ENCODE peak calls at places on chromosomes 7 and 10, in five cellular contexts. C, I, T, M and P are unnamed samples.

GRCh38 chr7:9900339-9900738 is 1073.3 kb upstream of the PHF14 start:
- DNase-seq in C (no peak), I (no peak), T (no peak), M (no peak), P (no peak)

GRCh38 chr7:70154521-70155180 is 556.4 kb downstream of the AUTS2 start:
- DNase-seq in C (no peak), I (no peak), T (no peak), M (no peak), P (no peak)

GRCh38 chr10:69421611-69422308 is 5.0 kb upstream of the TACR2 start:
- DNase-seq in C (no peak), I (no peak), T (no peak), M (peak; percentile 41), P (peak; percentile 63)

GRCh38 chr7:142711722-142712616 is 37.3 kb upstream of the PRSS1 start:
- DNase-seq in C (no peak), I (peak; percentile 46), T (no peak), M (peak; percentile 19), P (no peak)

GRCh38 chr7:157837561-157837960 is 500.8 kb downstream of the DNAJB6 start:
- DNase-seq in C (no peak), I (no peak), T (no peak), M (no peak), P (peak; percentile 53)

GRCh38 chr7:102415685-102416225 is 17.6 kb upstream of the ORAI2 start:
- DNase-seq in C (no peak), I (peak; percentile 75), T (no peak), M (no peak), P (peak; percentile 92)

GRCh38 chr7:76048668-76048988 is 722 bp downstream of the MDH2 start:
- DNase-seq in C (no peak), I (no peak), T (no peak), M (no peak), P (no peak)

GRCh38 chr7:120742370-120742769 is 115.6 kb downstream of the TSPAN12 start:
- DNase-seq in C (no peak), I (no peak), T (no peak), M (no peak), P (no peak)

GRCh38 chr7:4794591-4795350 is 19.3 kb downstream of the AP5Z1 start:
- DNase-seq in C (no peak), I (no peak), T (no peak), M (no peak), P (no peak)

GRCh38 chr10:53422223-53422888 is 649.8 kb upstream of the MBL2 start:
- DNase-seq in C (no peak), I (no peak), T (no peak), M (no peak), P (no peak)

GRCh38 chr10:18196806-18197550 is 56.8 kb downstream of the CACNB2 start:
- DNase-seq in C (no peak), I (no peak), T (no peak), M (peak; percentile 33), P (no peak)

GRCh38 chr10:106540606-106541005 is 623.9 kb downstream of the SORCS1 start:
- DNase-seq in C (no peak), I (no peak), T (no peak), M (peak; percentile 13), P (no peak)

GRCh38 chr7:36075561-36075960 is 77.5 kb upstream of the EEPD1 start:
- DNase-seq in C (no peak), I (no peak), T (no peak), M (no peak), P (no peak)

GRCh38 chr7:96548664-96549063 is 161.0 kb downstream of the SEM1 start:
- DNase-seq in C (no peak), I (no peak), T (peak; percentile 50), M (no peak), P (no peak)

GRCh38 chr10:46229144-46229563 is 57.6 kb upstream of the ANTXRL start:
- DNase-seq in C (no peak), I (peak; percentile 15), T (no peak), M (no peak), P (peak; percentile 39)

GRCh38 chr10:43221419-43222293 is 45.2 kb downstream of the RASGEF1A start:
- DNase-seq in C (peak; percentile 8), I (no peak), T (peak; percentile 22), M (no peak), P (peak; percentile 72)

GRCh38 chr10:117544729-117545140 is 2.2 kb downstream of the EMX2 start:
- DNase-seq in C (peak; percentile 46), I (no peak), T (no peak), M (no peak), P (no peak)

GRCh38 chr7:132653364-132653930 is 77.2 kb upstream of the PLXNA4 start:
- DNase-seq in C (no peak), I (no peak), T (no peak), M (no peak), P (peak; percentile 78)

GRCh38 chr7:148672041-148672440 is 26.7 kb upstream of the CUL1 start:
- DNase-seq in C (no peak), I (no peak), T (no peak), M (no peak), P (no peak)

GRCh38 chr10:71333154-71333887 is 14.3 kb downstream of the SLC29A3 start:
- DNase-seq in C (no peak), I (no peak), T (no peak), M (no peak), P (no peak)

GRCh38 chr7:1028775-1029636 is 15.3 kb upstream of the GPR146 start:
- DNase-seq in C (peak; percentile 88), I (peak; percentile 56), T (peak; percentile 87), M (peak; percentile 95), P (peak; percentile 88)

GRCh38 chr10:102612964-102613275 is 31.4 kb upstream of the TRIM8 start:
- DNase-seq in C (no peak), I (peak; percentile 34), T (no peak), M (no peak), P (peak; percentile 66)

GRCh38 chr10:95536017-95536416 is 25.2 kb downstream of the SORBS1 start:
- DNase-seq in C (no peak), I (no peak), T (no peak), M (no peak), P (no peak)

GRCh38 chr10:72086466-72087391 is 1.6 kb downstream of the SPOCK2 start:
- DNase-seq in C (no peak), I (peak; percentile 91), T (peak; percentile 45), M (peak; percentile 19), P (peak; percentile 96)

GRCh38 chr10:23197416-23197861 is 5.3 kb downstream of the PTF1A start:
- DNase-seq in C (no peak), I (no peak), T (no peak), M (no peak), P (no peak)

GRCh38 chr10:75397571-75397921 is 4.0 kb downstream of the ZNF503 start:
- DNase-seq in C (peak; percentile 44), I (no peak), T (no peak), M (no peak), P (no peak)

GRCh38 chr7:44411306-44411705 is 79.2 kb downstream of the NUDCD3 start:
- DNase-seq in C (no peak), I (no peak), T (no peak), M (no peak), P (no peak)

GRCh38 chr7:81627565-81628287 is 142.1 kb downstream of the HGF start:
- DNase-seq in C (no peak), I (no peak), T (no peak), M (peak; percentile 93), P (no peak)

DNA sequence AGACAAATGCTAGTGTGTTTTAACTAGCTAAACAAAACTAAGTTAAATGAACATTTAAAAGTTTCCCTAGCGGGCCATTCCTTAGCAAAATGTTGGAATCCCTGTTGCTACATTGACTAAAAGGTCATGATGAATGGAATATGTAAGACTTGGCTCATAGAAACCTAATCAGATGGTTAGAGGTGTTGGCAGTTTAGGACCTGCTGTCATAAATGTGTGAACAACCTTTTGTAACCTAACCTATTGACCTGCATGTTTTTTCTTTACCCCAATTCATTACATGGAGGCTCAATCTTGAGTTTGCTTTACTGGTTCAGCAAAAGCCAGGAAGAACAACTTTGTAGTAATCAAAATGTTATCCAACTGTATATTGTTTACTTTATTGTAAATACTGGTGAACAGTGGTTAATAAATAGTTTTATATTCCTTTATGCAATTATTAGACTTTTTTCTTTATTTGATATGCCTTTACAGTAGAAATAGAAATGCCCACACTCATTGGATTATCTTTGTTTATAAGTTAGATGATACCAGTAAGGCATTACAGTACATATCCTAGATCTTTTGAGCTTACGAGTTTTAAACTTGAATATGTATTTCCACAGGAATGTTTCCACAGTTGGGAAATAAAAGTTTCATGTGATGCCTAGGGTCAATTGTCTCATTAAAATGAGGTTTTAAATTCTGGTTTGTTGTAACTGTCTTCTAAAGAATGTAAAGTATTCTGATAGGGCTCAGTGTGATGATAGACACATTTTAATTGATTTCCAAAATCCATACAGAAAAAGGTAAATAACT is 11.6 kb downstream of the CBX3 start:
- DNase-seq in C (no peak), I (no peak), T (no peak), M (no peak), P (no peak)
- TF ChIP-seq POLR2A in C (no peak), I (no peak), T (no peak), M (no peak), P (no peak)

GRCh38 chr7:100271716-100272537 is 35.6 kb upstream of the SPDYE3 start:
- DNase-seq in C (peak; percentile 99), I (peak; percentile 98), T (peak; percentile 99), M (peak; percentile 93), P (peak; percentile 100)
- TF ChIP-seq POLR2A in C (no peak), I (peak; percentile 26), T (peak; percentile 41), M (no peak), P (no peak)

DNA sequence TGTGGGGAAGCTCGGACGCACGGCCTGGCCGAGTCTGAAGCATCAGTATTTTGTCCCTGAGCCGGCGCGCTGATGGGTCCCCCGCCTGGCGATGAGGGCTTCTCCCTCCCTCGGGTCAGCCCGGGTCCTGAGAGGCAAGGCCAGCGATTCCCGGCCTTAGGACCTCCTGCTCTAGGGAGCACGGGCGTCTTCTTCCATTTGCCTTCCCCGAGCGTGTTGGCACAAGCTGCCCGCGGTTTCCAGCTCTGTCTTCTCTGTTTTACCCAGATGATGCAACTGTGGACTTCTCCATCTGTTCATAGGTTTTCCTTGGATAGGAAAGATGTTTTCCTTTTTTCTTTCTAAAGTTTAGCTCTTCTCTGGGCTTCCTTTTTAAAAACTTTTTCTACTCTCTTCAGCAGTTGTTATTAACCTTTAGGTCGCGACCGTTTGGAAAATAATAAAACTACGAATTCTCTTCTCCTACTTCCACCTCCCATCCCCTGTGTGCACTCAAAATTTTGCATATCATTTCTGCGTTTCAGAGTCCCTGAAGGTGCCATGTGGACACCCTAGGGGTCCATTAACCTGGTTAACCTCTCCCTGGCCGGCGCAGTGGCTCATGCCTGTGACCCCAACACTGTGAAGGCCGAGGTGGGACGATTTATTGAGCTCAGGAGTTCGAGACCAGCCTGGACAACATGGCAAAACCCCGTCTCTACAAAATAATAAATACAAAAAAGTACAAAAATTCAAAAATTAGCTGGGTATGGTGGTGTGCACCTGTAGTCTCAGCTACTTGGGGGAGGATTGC is 1.4 kb upstream of the SLC25A28 start:
- DNase-seq in C (peak; percentile 50), I (no peak), T (peak; percentile 33), M (no peak), P (peak; percentile 82)
- TF ChIP-seq POLR2A in C (peak; percentile 81), I (peak; percentile 86), T (peak; percentile 95), M (no peak), P (peak; percentile 21)

GRCh38 chr7:50531928-50532327 is 33.3 kb downstream of the DDC start:
- DNase-seq in C (no peak), I (no peak), T (no peak), M (peak; percentile 45), P (no peak)

GRCh38 chr7:50533849-50534248 is 31.4 kb downstream of the DDC start:
- DNase-seq in C (no peak), I (no peak), T (no peak), M (no peak), P (no peak)

GRCh38 chr7:50531401-50531906 is 33.8 kb downstream of the DDC start:
- DNase-seq in C (no peak), I (no peak), T (no peak), M (peak; percentile 21), P (no peak)

GRCh38 chr7:50537417-50537816 is 27.8 kb downstream of the DDC start:
- DNase-seq in C (no peak), I (no peak), T (no peak), M (no peak), P (peak; percentile 39)

GRCh38 chr7:50534690-50535290 is 30.4 kb downstream of the DDC start:
- DNase-seq in C (no peak), I (no peak), T (no peak), M (peak; percentile 100), P (peak; percentile 63)
- TF ChIP-seq POLR2A in C (no peak), I (peak; percentile 18), T (no peak), M (peak; percentile 61), P (no peak)